ENCODE peak calls at places on chromosomes 3 and 15, in seven cellular contexts. One of them, this sample, is unnamed.

GRCh38 chr3:139537325-139537724 is 2.2 kb downstream of the RBP1 start:
- DNase-seq in HTR-8/SVneo: no peak
- DNase-seq in Right ventricle myocardium superior: no peak
- DNase-seq in AG08395: peak; percentile 10
- DNase-seq in stimulated activated CD4-positive, alpha-beta T cell treated with anti-CD3 and anti-CD28 coated beads, Interleukin-15, amount 100 ng/mL, for 24 hours: no peak
- DNase-seq in testis: no peak
- DNase-seq in epithelial cell of esophagus: peak; percentile 90
- DNase-seq in this sample: no peak

GRCh38 chr3:168250415-168250861 is 154.7 kb upstream of the GOLIM4 start:
- DNase-seq in HTR-8/SVneo: peak; percentile 5
- DNase-seq in Right ventricle myocardium superior: no peak
- DNase-seq in AG08395: no peak
- DNase-seq in stimulated activated CD4-positive, alpha-beta T cell treated with anti-CD3 and anti-CD28 coated beads, Interleukin-15, amount 100 ng/mL, for 24 hours: no peak
- DNase-seq in testis: peak; percentile 19
- DNase-seq in epithelial cell of esophagus: peak; percentile 2
- DNase-seq in this sample: no peak

GRCh38 chr15:99452010-99452409 is 113.8 kb upstream of the MEF2A start:
- DNase-seq in HTR-8/SVneo: no peak
- DNase-seq in Right ventricle myocardium superior: no peak
- DNase-seq in AG08395: no peak
- DNase-seq in stimulated activated CD4-positive, alpha-beta T cell treated with anti-CD3 and anti-CD28 coated beads, Interleukin-15, amount 100 ng/mL, for 24 hours: no peak
- DNase-seq in testis: no peak
- DNase-seq in epithelial cell of esophagus: no peak
- DNase-seq in this sample: no peak

GRCh38 chr3:152202976-152203626 is 65.6 kb upstream of the MBNL1 start:
- DNase-seq in HTR-8/SVneo: no peak
- DNase-seq in Right ventricle myocardium superior: no peak
- DNase-seq in AG08395: no peak
- DNase-seq in stimulated activated CD4-positive, alpha-beta T cell treated with anti-CD3 and anti-CD28 coated beads, Interleukin-15, amount 100 ng/mL, for 24 hours: no peak
- DNase-seq in testis: no peak
- DNase-seq in epithelial cell of esophagus: no peak
- DNase-seq in this sample: no peak

GRCh38 chr15:66646308-66646707 is 55.7 kb upstream of the SMAD6 start:
- DNase-seq in HTR-8/SVneo: no peak
- DNase-seq in Right ventricle myocardium superior: no peak
- DNase-seq in AG08395: peak; percentile 83
- DNase-seq in stimulated activated CD4-positive, alpha-beta T cell treated with anti-CD3 and anti-CD28 coated beads, Interleukin-15, amount 100 ng/mL, for 24 hours: no peak
- DNase-seq in testis: no peak
- DNase-seq in epithelial cell of esophagus: no peak
- DNase-seq in this sample: peak; percentile 88

GRCh38 chr15:69718916-69719315 is 266.3 kb downstream of the RPLP1 start:
- DNase-seq in HTR-8/SVneo: no peak
- DNase-seq in Right ventricle myocardium superior: no peak
- DNase-seq in AG08395: no peak
- DNase-seq in stimulated activated CD4-positive, alpha-beta T cell treated with anti-CD3 and anti-CD28 coated beads, Interleukin-15, amount 100 ng/mL, for 24 hours: peak; percentile 36
- DNase-seq in testis: peak; percentile 27
- DNase-seq in epithelial cell of esophagus: no peak
- DNase-seq in this sample: no peak

GRCh38 chr15:72934006-72934405 is 118.3 kb upstream of the NEO1 start:
- DNase-seq in HTR-8/SVneo: no peak
- DNase-seq in Right ventricle myocardium superior: no peak
- DNase-seq in AG08395: peak; percentile 26
- DNase-seq in stimulated activated CD4-positive, alpha-beta T cell treated with anti-CD3 and anti-CD28 coated beads, Interleukin-15, amount 100 ng/mL, for 24 hours: no peak
- DNase-seq in testis: no peak
- DNase-seq in epithelial cell of esophagus: peak; percentile 5
- DNase-seq in this sample: peak; percentile 54

GRCh38 chr3:124886168-124887051 is 755 bp downstream of the ITGB5 start:
- DNase-seq in HTR-8/SVneo: peak; percentile 36
- DNase-seq in Right ventricle myocardium superior: peak; percentile 64
- DNase-seq in AG08395: peak; percentile 50
- DNase-seq in stimulated activated CD4-positive, alpha-beta T cell treated with anti-CD3 and anti-CD28 coated beads, Interleukin-15, amount 100 ng/mL, for 24 hours: peak; percentile 65
- DNase-seq in testis: peak; percentile 52
- DNase-seq in epithelial cell of esophagus: peak; percentile 43
- DNase-seq in this sample: peak; percentile 69

GRCh38 chr3:102712896-102713295 is 278.1 kb downstream of the ZPLD1 start:
- DNase-seq in HTR-8/SVneo: no peak
- DNase-seq in Right ventricle myocardium superior: no peak
- DNase-seq in AG08395: no peak
- DNase-seq in stimulated activated CD4-positive, alpha-beta T cell treated with anti-CD3 and anti-CD28 coated beads, Interleukin-15, amount 100 ng/mL, for 24 hours: peak; percentile 3
- DNase-seq in testis: no peak
- DNase-seq in epithelial cell of esophagus: no peak
- DNase-seq in this sample: no peak

GRCh38 chr15:42102646-42103235 is 8.4 kb upstream of the PLA2G4D start:
- DNase-seq in HTR-8/SVneo: peak; percentile 48
- DNase-seq in Right ventricle myocardium superior: no peak
- DNase-seq in AG08395: peak; percentile 35
- DNase-seq in stimulated activated CD4-positive, alpha-beta T cell treated with anti-CD3 and anti-CD28 coated beads, Interleukin-15, amount 100 ng/mL, for 24 hours: no peak
- DNase-seq in testis: no peak
- DNase-seq in epithelial cell of esophagus: peak; percentile 47
- DNase-seq in this sample: peak; percentile 22

GRCh38 chr3:174431717-174432116 is 427.4 kb upstream of the NAALADL2 start:
- DNase-seq in HTR-8/SVneo: no peak
- DNase-seq in Right ventricle myocardium superior: no peak
- DNase-seq in AG08395: no peak
- DNase-seq in stimulated activated CD4-positive, alpha-beta T cell treated with anti-CD3 and anti-CD28 coated beads, Interleukin-15, amount 100 ng/mL, for 24 hours: no peak
- DNase-seq in testis: no peak
- DNase-seq in epithelial cell of esophagus: peak; percentile 87
- DNase-seq in this sample: no peak

GRCh38 chr3:10459954-10460754 is 45.2 kb downstream of the ATP2B2 start:
- DNase-seq in HTR-8/SVneo: peak; percentile 79
- DNase-seq in Right ventricle myocardium superior: no peak
- DNase-seq in AG08395: peak; percentile 70
- DNase-seq in stimulated activated CD4-positive, alpha-beta T cell treated with anti-CD3 and anti-CD28 coated beads, Interleukin-15, amount 100 ng/mL, for 24 hours: peak; percentile 55
- DNase-seq in testis: peak; percentile 74
- DNase-seq in epithelial cell of esophagus: peak; percentile 83
- DNase-seq in this sample: peak; percentile 71

GRCh38 chr3:113947372-113948014 is at the start of gene ZDHHC23:
- DNase-seq in HTR-8/SVneo: peak; percentile 53
- DNase-seq in Right ventricle myocardium superior: peak; percentile 84
- DNase-seq in AG08395: peak; percentile 71
- DNase-seq in stimulated activated CD4-positive, alpha-beta T cell treated with anti-CD3 and anti-CD28 coated beads, Interleukin-15, amount 100 ng/mL, for 24 hours: peak; percentile 73
- DNase-seq in testis: peak; percentile 82
- DNase-seq in epithelial cell of esophagus: peak; percentile 52
- DNase-seq in this sample: peak; percentile 90

GRCh38 chr15:69265347-69265955 is 33.3 kb upstream of the PAQR5 start:
- DNase-seq in HTR-8/SVneo: peak; percentile 30
- DNase-seq in Right ventricle myocardium superior: no peak
- DNase-seq in AG08395: peak; percentile 30
- DNase-seq in stimulated activated CD4-positive, alpha-beta T cell treated with anti-CD3 and anti-CD28 coated beads, Interleukin-15, amount 100 ng/mL, for 24 hours: no peak
- DNase-seq in testis: no peak
- DNase-seq in epithelial cell of esophagus: peak; percentile 54
- DNase-seq in this sample: peak; percentile 33

GRCh38 chr15:41827290-41827879 is 507 bp upstream of the JMJD7 start:
- DNase-seq in HTR-8/SVneo: no peak
- DNase-seq in Right ventricle myocardium superior: no peak
- DNase-seq in AG08395: no peak
- DNase-seq in stimulated activated CD4-positive, alpha-beta T cell treated with anti-CD3 and anti-CD28 coated beads, Interleukin-15, amount 100 ng/mL, for 24 hours: peak; percentile 37
- DNase-seq in testis: no peak
- DNase-seq in epithelial cell of esophagus: peak; percentile 42
- DNase-seq in this sample: no peak

GRCh38 chr15:71186267-71186666 is 71.0 kb downstream of the THSD4 start:
- DNase-seq in HTR-8/SVneo: no peak
- DNase-seq in Right ventricle myocardium superior: peak; percentile 56
- DNase-seq in AG08395: no peak
- DNase-seq in stimulated activated CD4-positive, alpha-beta T cell treated with anti-CD3 and anti-CD28 coated beads, Interleukin-15, amount 100 ng/mL, for 24 hours: no peak
- DNase-seq in testis: no peak
- DNase-seq in epithelial cell of esophagus: no peak
- DNase-seq in this sample: no peak

GRCh38 chr3:16264174-16264707 is 502 bp downstream of the DPH3 start:
- DNase-seq in HTR-8/SVneo: no peak
- DNase-seq in Right ventricle myocardium superior: no peak
- DNase-seq in AG08395: no peak
- DNase-seq in stimulated activated CD4-positive, alpha-beta T cell treated with anti-CD3 and anti-CD28 coated beads, Interleukin-15, amount 100 ng/mL, for 24 hours: no peak
- DNase-seq in testis: no peak
- DNase-seq in epithelial cell of esophagus: peak; percentile 6
- DNase-seq in this sample: no peak

GRCh38 chr3:140292684-140293083 is 357.7 kb downstream of the CLSTN2 start:
- DNase-seq in HTR-8/SVneo: no peak
- DNase-seq in Right ventricle myocardium superior: peak; percentile 85
- DNase-seq in AG08395: peak; percentile 9
- DNase-seq in stimulated activated CD4-positive, alpha-beta T cell treated with anti-CD3 and anti-CD28 coated beads, Interleukin-15, amount 100 ng/mL, for 24 hours: no peak
- DNase-seq in testis: peak; percentile 41
- DNase-seq in epithelial cell of esophagus: no peak
- DNase-seq in this sample: peak; percentile 76

GRCh38 chr3:111763968-111764367 is 95.1 kb upstream of the PHLDB2 start:
- DNase-seq in HTR-8/SVneo: no peak
- DNase-seq in Right ventricle myocardium superior: no peak
- DNase-seq in AG08395: peak; percentile 55
- DNase-seq in stimulated activated CD4-positive, alpha-beta T cell treated with anti-CD3 and anti-CD28 coated beads, Interleukin-15, amount 100 ng/mL, for 24 hours: no peak
- DNase-seq in testis: no peak
- DNase-seq in epithelial cell of esophagus: no peak
- DNase-seq in this sample: peak; percentile 51

GRCh38 chr3:135147657-135148056 is 352.6 kb downstream of the EPHB1 start:
- DNase-seq in HTR-8/SVneo: no peak
- DNase-seq in Right ventricle myocardium superior: no peak
- DNase-seq in AG08395: no peak
- DNase-seq in stimulated activated CD4-positive, alpha-beta T cell treated with anti-CD3 and anti-CD28 coated beads, Interleukin-15, amount 100 ng/mL, for 24 hours: no peak
- DNase-seq in testis: peak; percentile 82
- DNase-seq in epithelial cell of esophagus: no peak
- DNase-seq in this sample: no peak

GRCh38 chr15:68696532-68697363 is 118.0 kb downstream of the CORO2B start:
- DNase-seq in HTR-8/SVneo: no peak
- DNase-seq in Right ventricle myocardium superior: no peak
- DNase-seq in AG08395: no peak
- DNase-seq in stimulated activated CD4-positive, alpha-beta T cell treated with anti-CD3 and anti-CD28 coated beads, Interleukin-15, amount 100 ng/mL, for 24 hours: no peak
- DNase-seq in testis: no peak
- DNase-seq in epithelial cell of esophagus: no peak
- DNase-seq in this sample: no peak

GRCh38 chr15:91032919-91033803 is 10.8 kb upstream of the VPS33B start:
- DNase-seq in HTR-8/SVneo: no peak
- DNase-seq in Right ventricle myocardium superior: peak; percentile 67
- DNase-seq in AG08395: no peak
- DNase-seq in stimulated activated CD4-positive, alpha-beta T cell treated with anti-CD3 and anti-CD28 coated beads, Interleukin-15, amount 100 ng/mL, for 24 hours: peak; percentile 73
- DNase-seq in testis: peak; percentile 67
- DNase-seq in epithelial cell of esophagus: peak; percentile 74
- DNase-seq in this sample: peak; percentile 32

GRCh38 chr15:39272901-39273300 is 308.0 kb upstream of the THBS1 start:
- DNase-seq in HTR-8/SVneo: no peak
- DNase-seq in Right ventricle myocardium superior: no peak
- DNase-seq in AG08395: no peak
- DNase-seq in stimulated activated CD4-positive, alpha-beta T cell treated with anti-CD3 and anti-CD28 coated beads, Interleukin-15, amount 100 ng/mL, for 24 hours: no peak
- DNase-seq in testis: no peak
- DNase-seq in epithelial cell of esophagus: no peak
- DNase-seq in this sample: no peak

GRCh38 chr3:43248194-43248593 is 38.1 kb upstream of the SNRK start:
- DNase-seq in HTR-8/SVneo: no peak
- DNase-seq in Right ventricle myocardium superior: no peak
- DNase-seq in AG08395: peak; percentile 61
- DNase-seq in stimulated activated CD4-positive, alpha-beta T cell treated with anti-CD3 and anti-CD28 coated beads, Interleukin-15, amount 100 ng/mL, for 24 hours: no peak
- DNase-seq in testis: no peak
- DNase-seq in epithelial cell of esophagus: no peak
- DNase-seq in this sample: peak; percentile 39

GRCh38 chr3:40557558-40558161 is 32.9 kb downstream of the ZNF621 start:
- DNase-seq in HTR-8/SVneo: no peak
- DNase-seq in Right ventricle myocardium superior: no peak
- DNase-seq in AG08395: no peak
- DNase-seq in stimulated activated CD4-positive, alpha-beta T cell treated with anti-CD3 and anti-CD28 coated beads, Interleukin-15, amount 100 ng/mL, for 24 hours: no peak
- DNase-seq in testis: no peak
- DNase-seq in epithelial cell of esophagus: no peak
- DNase-seq in this sample: no peak

GRCh38 chr3:129575987-129576364 is 30.5 kb downstream of the PLXND1 start:
- DNase-seq in HTR-8/SVneo: no peak
- DNase-seq in Right ventricle myocardium superior: no peak
- DNase-seq in AG08395: no peak
- DNase-seq in stimulated activated CD4-positive, alpha-beta T cell treated with anti-CD3 and anti-CD28 coated beads, Interleukin-15, amount 100 ng/mL, for 24 hours: no peak
- DNase-seq in testis: no peak
- DNase-seq in epithelial cell of esophagus: no peak
- DNase-seq in this sample: no peak

This sample was measured in AG20443.